ENCODE peak calls at places on chromosomes 1 and 21, in eight cellular contexts. One of them, this sample, is unnamed.

GRCh38 chr1:210910020-210910575 is 223.8 kb downstream of the KCNH1 start:
- DNase-seq in head of caudate nucleus: no peak
- DNase-seq in fibroblast of lung: no peak
- DNase-seq in suprapubic skin: no peak
- DNase-seq in NCI-H446 treated with DMSO at 0.1 percent for 48 hours: no peak
- DNase-seq in fibroblast of the aortic adventitia: no peak
- DNase-seq in T1000: no peak
- DNase-seq in HTR-8/SVneo: no peak
- DNase-seq in this sample: no peak

GRCh38 chr1:71521655-71522264 is 440.9 kb upstream of the ZRANB2 start:
- DNase-seq in HTR-8/SVneo: no peak
- DNase-seq in fibroblast of lung: peak
- DNase-seq in suprapubic skin: no peak
- DNase-seq in head of caudate nucleus: peak
- DNase-seq in T1000: no peak
- DNase-seq in fibroblast of the aortic adventitia: peak
- DNase-seq in NCI-H446 treated with DMSO at 0.1 percent for 48 hours: peak
- DNase-seq in this sample: peak

GRCh38 chr1:55720243-55720642 is 505.1 kb upstream of the USP24 start:
- DNase-seq in suprapubic skin: no peak
- DNase-seq in fibroblast of the aortic adventitia: peak
- DNase-seq in T1000: no peak
- DNase-seq in fibroblast of lung: peak
- DNase-seq in head of caudate nucleus: no peak
- DNase-seq in HTR-8/SVneo: no peak
- DNase-seq in NCI-H446 treated with DMSO at 0.1 percent for 48 hours: peak
- DNase-seq in this sample: no peak

GRCh38 chr1:234262754-234263105 is 110.5 kb upstream of the COA6 start:
- DNase-seq in HTR-8/SVneo: no peak
- DNase-seq in fibroblast of the aortic adventitia: no peak
- DNase-seq in T1000: no peak
- DNase-seq in NCI-H446 treated with DMSO at 0.1 percent for 48 hours: no peak
- DNase-seq in fibroblast of lung: no peak
- DNase-seq in suprapubic skin: no peak
- DNase-seq in head of caudate nucleus: no peak
- DNase-seq in this sample: no peak

GRCh38 chr1:161192476-161193465 is 6.1 kb downstream of the ADAMTS4 start:
- DNase-seq in fibroblast of the aortic adventitia: peak
- DNase-seq in fibroblast of lung: peak
- DNase-seq in head of caudate nucleus: peak
- DNase-seq in T1000: peak
- DNase-seq in NCI-H446 treated with DMSO at 0.1 percent for 48 hours: peak
- DNase-seq in suprapubic skin: no peak
- DNase-seq in HTR-8/SVneo: peak
- DNase-seq in this sample: peak

GRCh38 chr21:29298348-29299045 is at the start of gene BACH1:
- DNase-seq in NCI-H446 treated with DMSO at 0.1 percent for 48 hours: peak
- DNase-seq in fibroblast of the aortic adventitia: peak
- DNase-seq in fibroblast of lung: peak
- DNase-seq in T1000: peak
- DNase-seq in suprapubic skin: peak
- DNase-seq in head of caudate nucleus: peak
- DNase-seq in HTR-8/SVneo: peak
- DNase-seq in this sample: peak

GRCh38 chr1:156368889-156369684 is at the start of gene RHBG:
- DNase-seq in NCI-H446 treated with DMSO at 0.1 percent for 48 hours: no peak
- DNase-seq in HTR-8/SVneo: no peak
- DNase-seq in head of caudate nucleus: no peak
- DNase-seq in fibroblast of the aortic adventitia: no peak
- DNase-seq in suprapubic skin: no peak
- DNase-seq in T1000: no peak
- DNase-seq in fibroblast of lung: peak
- DNase-seq in this sample: peak

GRCh38 chr1:193525411-193525810 is 339.0 kb upstream of the B3GALT2 start:
- DNase-seq in NCI-H446 treated with DMSO at 0.1 percent for 48 hours: no peak
- DNase-seq in HTR-8/SVneo: no peak
- DNase-seq in suprapubic skin: no peak
- DNase-seq in fibroblast of lung: no peak
- DNase-seq in fibroblast of the aortic adventitia: no peak
- DNase-seq in head of caudate nucleus: no peak
- DNase-seq in T1000: no peak
- DNase-seq in this sample: no peak

GRCh38 chr1:168752171-168752570 is 23.2 kb upstream of the DPT start:
- DNase-seq in HTR-8/SVneo: no peak
- DNase-seq in NCI-H446 treated with DMSO at 0.1 percent for 48 hours: no peak
- DNase-seq in suprapubic skin: no peak
- DNase-seq in T1000: no peak
- DNase-seq in fibroblast of lung: no peak
- DNase-seq in head of caudate nucleus: no peak
- DNase-seq in fibroblast of the aortic adventitia: peak
- DNase-seq in this sample: no peak